ENCODE peak calls at places on chromosome 2, in eight cellular contexts. N, H, O, M, W, D, S and I are unnamed samples.

GRCh38 chr2:136764397-136765255 is 719 bp upstream of the THSD7B start:
- DNase-seq in W (no peak), O (no peak), S (no peak), M (no peak), H (no peak), D (no peak), N (no peak), I (no peak)

GRCh38 chr2:96509847-96510230 is 4.7 kb upstream of the NEURL3 start:
- DNase-seq in O (no peak), D (no peak), W (no peak), H (no peak), M (no peak), S (no peak), N (no peak), I (no peak)

GRCh38 chr2:149899390-149899789 is 311.8 kb upstream of the MMADHC start:
- DNase-seq in N (no peak), M (no peak), W (no peak), D (no peak), S (no peak), O (no peak), H (no peak), I (no peak)

GRCh38 chr2:178722296-178722695 is 84.9 kb downstream of the TTN start:
- DNase-seq in N (no peak), S (no peak), H (no peak), W (no peak), O (no peak), M (no peak), D (no peak), I (no peak)

GRCh38 chr2:12549641-12550040 is 167.1 kb upstream of the TRIB2 start:
- DNase-seq in H (no peak), M (peak), S (no peak), O (no peak), N (no peak), W (no peak), D (no peak), I (no peak)

GRCh38 chr2:113966832-113967231 is 76.9 kb downstream of the ACTR3 start:
- DNase-seq in W (peak), M (no peak), D (no peak), S (no peak), N (no peak), O (no peak), H (no peak), I (no peak)

GRCh38 chr2:27724905-27725693 is 46.4 kb upstream of the MRPL33 start:
- DNase-seq in D (no peak), S (no peak), H (no peak), O (no peak), N (no peak), W (peak), M (peak), I (no peak)

GRCh38 chr2:149145314-149146295 is 107.1 kb downstream of the LYPD6B start:
- DNase-seq in W (no peak), M (no peak), H (no peak), S (no peak), D (peak), N (no peak), O (no peak), I (no peak)

GRCh38 chr2:234496835-234497591 is at the start of gene ARL4C:
- DNase-seq in O (no peak), D (peak), M (peak), W (peak), S (peak), H (peak), N (no peak), I (peak)

GRCh38 chr2:29011650-29012060 is 30.6 kb downstream of the TOGARAM2 start:
- DNase-seq in N (no peak), W (peak), M (no peak), D (no peak), O (no peak), H (no peak), S (peak), I (peak)

GRCh38 chr2:211454684-211455083 is 898.3 kb downstream of the CPS1 start:
- DNase-seq in M (no peak), W (no peak), N (no peak), H (no peak), O (no peak), S (no peak), D (no peak), I (no peak)